ENCODE peak calls at places on chromosomes 6 and 20, in five cellular contexts. U, C, B, Q and W are unnamed samples.

GRCh38 chr6:99458319-99458718 is 33.2 kb upstream of the PNISR start:
- DNase-seq in U (no peak), C (no peak), B (peak), Q (no peak), W (peak)

GRCh38 chr6:66396145-66396544 is 689.1 kb upstream of the EYS start:
- DNase-seq in U (no peak), C (no peak), B (no peak), Q (no peak), W (no peak)

GRCh38 chr6:26003102-26003694 is 40.6 kb downstream of the TRIM38 start:
- DNase-seq in U (peak), C (no peak), B (peak), Q (peak), W (no peak)

GRCh38 chr6:73079611-73079955 is 145.7 kb downstream of the KHDC1L start:
- DNase-seq in U (no peak), C (no peak), B (peak), Q (no peak), W (no peak)

GRCh38 chr6:13917141-13917540 is 7.6 kb upstream of the RNF182 start:
- DNase-seq in U (no peak), C (no peak), B (no peak), Q (no peak), W (no peak)

GRCh38 chr6:100775667-100776066 is 105.5 kb downstream of the ASCC3 start:
- DNase-seq in U (no peak), C (no peak), B (peak), Q (peak), W (no peak)

GRCh38 chr20:51500311-51500710 is 42.2 kb downstream of the NFATC2 start:
- DNase-seq in U (no peak), C (no peak), B (peak), Q (no peak), W (peak)

GRCh38 chr6:84466521-84466920 is 239.1 kb upstream of the CEP162 start:
- DNase-seq in U (no peak), C (no peak), B (peak), Q (no peak), W (no peak)

GRCh38 chr6:120894077-120894476 is 440.2 kb downstream of the TBC1D32 start:
- DNase-seq in U (no peak), C (no peak), B (no peak), Q (no peak), W (no peak)

GRCh38 chr6:15207923-15208322 is 37.9 kb upstream of the JARID2 start:
- DNase-seq in U (no peak), C (no peak), B (peak), Q (no peak), W (no peak)

GRCh38 chr20:10671221-10671849 is 2.5 kb downstream of the JAG1 start:
- DNase-seq in U (no peak), C (peak), B (peak), Q (peak), W (no peak)

GRCh38 chr20:36491901-36492617 is 49.3 kb upstream of the MYL9 start:
- DNase-seq in U (peak), C (no peak), B (peak), Q (no peak), W (peak)

GRCh38 chr6:13101409-13101808 is 226.9 kb downstream of the TBC1D7 start:
- DNase-seq in U (no peak), C (no peak), B (no peak), Q (no peak), W (no peak)

GRCh38 chr20:51985013-51985415 is 182.7 kb upstream of the SALL4 start:
- DNase-seq in U (no peak), C (no peak), B (peak), Q (no peak), W (no peak)

GRCh38 chr6:124961784-124962611 is at the start of gene RNF217:
- DNase-seq in U (no peak), C (peak), B (peak), Q (peak), W (no peak)

GRCh38 chr6:160049346-160049745 is 72.3 kb upstream of the SLC22A1 start:
- DNase-seq in U (no peak), C (no peak), B (no peak), Q (no peak), W (no peak)

GRCh38 chr6:163756079-163756478 is 341.6 kb downstream of the QKI start:
- DNase-seq in U (no peak), C (no peak), B (no peak), Q (no peak), W (no peak)

GRCh38 chr6:126947070-126947469 is 171.4 kb upstream of the RSPO3 start:
- DNase-seq in U (no peak), C (no peak), B (no peak), Q (no peak), W (no peak)